ENCODE peak calls at places on chromosomes 6 and 20, in six cellular contexts. J is right lobe of liver; U is GM20000; X is CD8-positive, alpha-beta memory T cell; Z is HCT116; P is activated CD8-positive, alpha-beta memory T cell treated with anti-CD3 and anti-CD28 coated beads, Interleukin-2, amount 10 ng/mL, durations not matched to agents 7 days and 5 days. M is an unnamed sample.
A peak's percentile ranks its signal among the peaks of the same experiment; 100 is the strongest.

GRCh38 chr20:2937902-2938301 is 64.6 kb downstream of the PTPRA start:
- DNase-seq in U (no peak), P (no peak), Z (no peak), X (no peak), J (no peak), M (no peak)

GRCh38 chr6:138105880-138106664 is 1.1 kb downstream of the PERP start:
- DNase-seq in U (no peak), P (no peak), J (no peak), Z (no peak), X (no peak), M (peak; percentile 71)

GRCh38 chr6:31076611-31077010 is 35.8 kb downstream of the C6orf15 start:
- DNase-seq in X (no peak), Z (no peak), J (no peak), U (no peak), P (no peak), M (no peak)

GRCh38 chr6:40930555-40930954 is 108.5 kb downstream of the UNC5CL start:
- DNase-seq in Z (no peak), P (no peak), X (no peak), U (no peak), J (no peak), M (no peak)

GRCh38 chr20:8678098-8678776 is 390.6 kb upstream of the PLCB4 start:
- DNase-seq in P (no peak), J (no peak), Z (no peak), X (no peak), U (no peak), M (no peak)

GRCh38 chr20:49030954-49031619 is 15.0 kb upstream of the CSE1L start:
- DNase-seq in X (no peak), J (no peak), P (no peak), Z (no peak), U (no peak), M (no peak)

GRCh38 chr6:122222761-122223160 is 176.7 kb upstream of the HSF2 start:
- DNase-seq in Z (no peak), U (no peak), P (no peak), X (no peak), J (no peak), M (no peak)

GRCh38 chr6:155882527-155883333 is 427.1 kb upstream of the NOX3 start:
- DNase-seq in X (no peak), U (peak; percentile 19), Z (no peak), J (no peak), P (no peak), M (no peak)

GRCh38 chr20:54320148-54320607 is 112.3 kb downstream of the PFDN4 start:
- DNase-seq in J (no peak), P (no peak), X (no peak), U (no peak), Z (no peak), M (no peak)

GRCh38 chr6:157715766-157716171 is 107.3 kb upstream of the SNX9 start:
- DNase-seq in Z (no peak), U (no peak), X (no peak), J (peak; percentile 54), P (no peak), M (no peak)